ENCODE peak calls at places on chromosomes 3 and 15, in ten cellular contexts. P, O, S, N, T, C, F, R, D and V are unnamed samples.

GRCh38 chr3:134300520-134300919 is 49.9 kb upstream of the RYK start:
- DNase-seq in P (no peak), O (no peak), S (no peak), N (no peak), T (no peak), C (no peak), F (peak; percentile 11), R (no peak), D (no peak), V (no peak)

GRCh38 chr15:93200448-93201226 is 111.6 kb upstream of the RGMA start:
- DNase-seq in P (no peak), O (no peak), S (no peak), N (no peak), T (no peak), C (no peak), F (no peak), R (no peak), D (no peak), V (no peak)

GRCh38 chr3:150589759-150590158 is 13.4 kb upstream of the SELENOT start:
- DNase-seq in P (no peak), O (no peak), S (no peak), N (no peak), T (no peak), C (no peak), F (no peak), R (no peak), D (no peak), V (no peak)

GRCh38 chr3:124422805-124423204 is 307.4 kb upstream of the UMPS start:
- DNase-seq in P (no peak), O (no peak), S (no peak), N (no peak), T (no peak), C (no peak), F (no peak), R (no peak), D (no peak), V (no peak)

GRCh38 chr3:157573780-157574378 is 70.7 kb upstream of the VEPH1 start:
- DNase-seq in P (no peak), O (peak; percentile 27), S (no peak), N (no peak), T (no peak), C (no peak), F (no peak), R (no peak), D (no peak), V (no peak)

GRCh38 chr3:173529062-173529711 is 131.6 kb downstream of the NLGN1 start:
- DNase-seq in P (no peak), O (no peak), S (no peak), N (peak; percentile 35), T (no peak), C (peak; percentile 77), F (peak; percentile 7), R (no peak), D (no peak), V (no peak)

GRCh38 chr3:69500604-69501003 is 114.7 kb upstream of the FRMD4B start:
- DNase-seq in P (no peak), O (no peak), S (peak; percentile 36), N (no peak), T (no peak), C (no peak), F (no peak), R (no peak), D (no peak), V (peak; percentile 38)

GRCh38 chr15:34031987-34032760 is 6.8 kb downstream of the AVEN start:
- DNase-seq in P (peak; percentile 12), O (no peak), S (no peak), N (no peak), T (no peak), C (no peak), F (no peak), R (no peak), D (no peak), V (no peak)

GRCh38 chr15:34161329-34161953 is 48.5 kb downstream of the KATNBL1 start:
- DNase-seq in P (no peak), O (no peak), S (no peak), N (no peak), T (peak; percentile 15), C (no peak), F (no peak), R (no peak), D (no peak), V (no peak)

GRCh38 chr15:101039461-101039860 is 120.3 kb downstream of the LRRK1 start:
- DNase-seq in P (no peak), O (no peak), S (no peak), N (no peak), T (no peak), C (no peak), F (no peak), R (no peak), D (no peak), V (no peak)

GRCh38 chr3:158452324-158452723 is 118.7 kb upstream of the MLF1 start:
- DNase-seq in P (no peak), O (no peak), S (no peak), N (no peak), T (no peak), C (no peak), F (peak; percentile 65), R (no peak), D (no peak), V (no peak)

GRCh38 chr3:31926543-31926942 is 54.5 kb downstream of the OSBPL10 start:
- DNase-seq in P (no peak), O (no peak), S (no peak), N (no peak), T (no peak), C (peak; percentile 48), F (no peak), R (no peak), D (no peak), V (no peak)